ENCODE peak calls at places on chromosomes 11 and 22, in four cellular contexts. N is K562, Q is GM12878, A is endothelial cell of umbilical vein. G is an unnamed sample.

GRCh38 chr11:461626-462025 is 11.5 kb downstream of the PTDSS2 start:
- DNase-seq in N (no peak), Q (no peak), A (no peak), G (no peak)

GRCh38 chr22:27972732-27973698 is 54.0 kb upstream of the PITPNB start:
- DNase-seq in N (no peak), Q (no peak), A (peak), G (peak)

GRCh38 chr22:40469181-40469580 is 98.8 kb downstream of the SGSM3 start:
- DNase-seq in N (peak), Q (no peak), A (no peak), G (no peak)

GRCh38 chr11:102172127-102172848 is 62.0 kb downstream of the YAP1 start:
- DNase-seq in N (no peak), Q (no peak), A (peak), G (peak)

GRCh38 chr22:41482319-41482935 is 13.5 kb downstream of the ACO2 start:
- DNase-seq in N (peak), Q (no peak), A (no peak), G (peak)

GRCh38 chr11:7448126-7448525 is 37.2 kb upstream of the OLFML1 start:
- DNase-seq in N (no peak), Q (no peak), A (no peak), G (no peak)

GRCh38 chr11:10314199-10315072 is 9.6 kb downstream of the ADM start:
- DNase-seq in N (peak), Q (peak), A (peak), G (peak)

GRCh38 chr11:77179048-77179447 is 51.0 kb downstream of the MYO7A start:
- DNase-seq in N (no peak), Q (no peak), A (no peak), G (no peak)

GRCh38 chr11:120178441-120179070 is 32.3 kb upstream of the OAF start:
- DNase-seq in N (no peak), Q (no peak), A (no peak), G (peak)

GRCh38 chr11:706439-706956 is 467 bp downstream of the EPS8L2 start:
- DNase-seq in N (no peak), Q (no peak), A (no peak), G (peak)

GRCh38 chr22:39723899-39724351 is 153.4 kb downstream of the CACNA1I start:
- DNase-seq in N (peak), Q (no peak), A (no peak), G (peak)

GRCh38 chr11:63681208-63682044 is at the start of gene RTN3:
- DNase-seq in N (peak), Q (peak), A (peak), G (peak)

GRCh38 chr11:64088159-64089026 is 52.7 kb downstream of the FLRT1 start:
- DNase-seq in N (no peak), Q (no peak), A (no peak), G (no peak)

GRCh38 chr11:103907548-103908455 is 128.6 kb upstream of the DDI1 start:
- DNase-seq in N (no peak), Q (no peak), A (peak), G (peak)

GRCh38 chr11:111205622-111206385 is 39.7 kb upstream of the POU2AF2 start:
- DNase-seq in N (no peak), Q (no peak), A (no peak), G (no peak)

GRCh38 chr22:19911540-19912235 is 29.9 kb upstream of the COMT start:
- DNase-seq in N (no peak), Q (no peak), A (no peak), G (no peak)

GRCh38 chr11:105202844-105203548 is 63.4 kb upstream of the CARD18 start:
- DNase-seq in N (no peak), Q (no peak), A (peak), G (no peak)

GRCh38 chr11:112216591-112217105 is 9.6 kb upstream of the PTS start:
- DNase-seq in N (no peak), Q (no peak), A (no peak), G (peak)

GRCh38 chr22:40212126-40212525 is 34.4 kb downstream of the TNRC6B start:
- DNase-seq in N (no peak), Q (no peak), A (no peak), G (no peak)

GRCh38 chr11:62539238-62539925 is 7.2 kb downstream of the AHNAK start:
- DNase-seq in N (peak), Q (no peak), A (peak), G (peak)

GRCh38 chr11:115415939-115416338 is 88.3 kb downstream of the CADM1 start:
- DNase-seq in N (no peak), Q (no peak), A (no peak), G (no peak)

GRCh38 chr11:59669611-59670009 is 773 bp upstream of the PATL1 start:
- DNase-seq in N (no peak), Q (no peak), A (no peak), G (peak)

GRCh38 chr22:43384863-43385262 is 27.0 kb upstream of the MPPED1 start:
- DNase-seq in N (no peak), Q (no peak), A (no peak), G (no peak)

GRCh38 chr22:33921576-33922181 is 1.4 kb upstream of the LARGE1 start:
- DNase-seq in N (no peak), Q (no peak), A (no peak), G (peak)

GRCh38 chr11:44316388-44317240 is 6.7 kb upstream of the ALX4 start:
- DNase-seq in N (no peak), Q (no peak), A (no peak), G (no peak)

GRCh38 chr11:44564198-44564597 is 1.3 kb upstream of the CD82 start:
- DNase-seq in N (no peak), Q (no peak), A (no peak), G (peak)

GRCh38 chr11:2314525-2315394 is 12.9 kb downstream of the TSPAN32 start:
- DNase-seq in N (no peak), Q (no peak), A (peak), G (peak)

GRCh38 chr22:47168441-47168840 is 406.0 kb downstream of the TBC1D22A start:
- DNase-seq in N (no peak), Q (no peak), A (no peak), G (no peak)

GRCh38 chr11:123493393-123494063 is 63.5 kb downstream of the GRAMD1B start:
- DNase-seq in N (no peak), Q (no peak), A (no peak), G (no peak)

GRCh38 chr22:44712156-44712555 is 10.2 kb downstream of the PRR5 start:
- DNase-seq in N (no peak), Q (no peak), A (no peak), G (no peak)

GRCh38 chr22:19961201-19961580 is 19.6 kb upstream of the TXNRD2 start:
- DNase-seq in N (no peak), Q (no peak), A (no peak), G (no peak)

GRCh38 chr11:88520391-88520790 is 182.9 kb upstream of the CTSC start:
- DNase-seq in N (no peak), Q (no peak), A (no peak), G (peak)
- TF ChIP-seq FOS in N (no peak), Q (no peak), A (no peak), G (no peak)

DNA sequence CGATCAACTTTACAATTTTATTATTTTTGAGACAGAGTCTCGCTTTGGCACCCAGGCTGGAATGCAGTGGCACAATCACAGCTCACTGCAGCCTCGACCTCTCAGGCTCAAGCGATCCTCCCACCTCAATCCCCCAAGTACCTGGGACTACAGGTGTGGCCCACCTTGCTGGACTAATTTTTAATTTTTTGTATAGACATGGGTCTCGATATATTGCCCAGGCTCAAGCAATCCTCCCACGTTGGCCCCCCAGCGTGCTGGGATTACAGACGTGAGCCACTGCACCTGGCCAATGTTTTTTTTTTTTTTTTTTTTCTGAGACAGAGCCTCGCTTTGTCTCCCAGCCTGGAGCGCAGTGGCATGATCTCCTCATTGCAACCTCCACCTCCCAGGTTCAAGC is 2.0 kb upstream of the PPFIA1 start:
- DNase-seq in N (no peak), Q (no peak), A (no peak), G (no peak)
- TF ChIP-seq FOS in N (no peak), Q (no peak), A (no peak), G (no peak)

DNA sequence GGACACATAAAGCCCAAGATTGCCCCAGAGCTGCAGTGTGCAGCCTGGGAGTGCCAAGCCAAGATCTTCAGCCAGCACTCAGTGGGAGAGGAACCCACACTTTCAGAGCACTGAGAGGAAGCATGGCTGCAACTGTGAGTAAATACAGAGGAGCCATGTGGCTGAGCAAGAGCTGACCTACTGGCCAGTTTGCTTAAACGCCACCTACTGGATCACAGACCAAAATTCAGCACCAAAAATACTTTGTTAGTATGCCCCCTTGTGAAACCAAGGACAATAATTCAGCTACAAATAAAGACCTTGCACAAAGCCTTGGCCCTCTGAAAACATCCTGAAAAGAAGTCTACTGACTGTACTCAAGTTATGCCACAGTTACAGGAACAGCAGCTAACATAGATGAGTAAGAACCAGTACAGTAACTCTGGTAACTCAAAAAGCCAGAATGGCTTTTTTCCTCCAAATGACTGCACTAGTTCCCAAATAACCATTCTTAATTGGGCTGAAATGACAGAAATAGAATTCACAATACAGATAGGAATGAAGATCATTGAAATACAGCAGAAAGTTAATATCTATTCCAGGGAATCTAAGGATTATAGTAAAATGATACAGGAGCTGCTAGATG is 10.1 kb upstream of the OR4A15 start:
- DNase-seq in N (no peak), Q (no peak), A (no peak), G (no peak)
- TF ChIP-seq FOS in N (no peak), Q (no peak), A (no peak), G (no peak)

GRCh38 chr11:132205006-132205405 is 834.6 kb downstream of the NTM start:
- DNase-seq in N (no peak), Q (no peak), A (no peak), G (no peak)
- TF ChIP-seq FOS in N (no peak), Q (no peak), A (no peak), G (no peak)